ENCODE peak calls at places on chromosomes 5 and 9, in nine cellular contexts. One of them, this sample, is unnamed.

GRCh38 chr5:141420855-141421488 is at the start of gene PCDHGA11:
- DNase-seq in left ventricle myocardium inferior: no peak
- DNase-seq in Peyer's patch: peak; percentile 46
- DNase-seq in colonic mucosa: peak; percentile 38
- DNase-seq in kidney epithelial cell: no peak
- DNase-seq in astrocyte of the cerebellum: peak; percentile 20
- DNase-seq in ascending aorta: no peak
- DNase-seq in WTC11: peak; percentile 77
- DNase-seq in AG09309: no peak
- DNase-seq in this sample: peak; percentile 76

GRCh38 chr5:147504001-147504400 is 5.9 kb downstream of the DPYSL3 start:
- DNase-seq in Peyer's patch: no peak
- DNase-seq in ascending aorta: no peak
- DNase-seq in astrocyte of the cerebellum: no peak
- DNase-seq in kidney epithelial cell: no peak
- DNase-seq in colonic mucosa: peak; percentile 21
- DNase-seq in left ventricle myocardium inferior: peak; percentile 17
- DNase-seq in WTC11: no peak
- DNase-seq in AG09309: peak; percentile 60
- DNase-seq in this sample: no peak

GRCh38 chr9:133666845-133667244 is 30.7 kb downstream of the DBH start:
- DNase-seq in astrocyte of the cerebellum: no peak
- DNase-seq in AG09309: no peak
- DNase-seq in left ventricle myocardium inferior: no peak
- DNase-seq in colonic mucosa: no peak
- DNase-seq in ascending aorta: no peak
- DNase-seq in kidney epithelial cell: no peak
- DNase-seq in WTC11: no peak
- DNase-seq in Peyer's patch: no peak
- DNase-seq in this sample: no peak

GRCh38 chr5:173296737-173297676 is 31.2 kb downstream of the STC2 start:
- DNase-seq in WTC11: no peak
- DNase-seq in AG09309: no peak
- DNase-seq in Peyer's patch: no peak
- DNase-seq in left ventricle myocardium inferior: no peak
- DNase-seq in colonic mucosa: no peak
- DNase-seq in ascending aorta: no peak
- DNase-seq in astrocyte of the cerebellum: no peak
- DNase-seq in kidney epithelial cell: no peak
- DNase-seq in this sample: no peak

GRCh38 chr9:13960011-13960765 is 353.8 kb downstream of the NFIB start:
- DNase-seq in left ventricle myocardium inferior: no peak
- DNase-seq in Peyer's patch: no peak
- DNase-seq in kidney epithelial cell: no peak
- DNase-seq in colonic mucosa: no peak
- DNase-seq in WTC11: no peak
- DNase-seq in ascending aorta: no peak
- DNase-seq in astrocyte of the cerebellum: no peak
- DNase-seq in AG09309: no peak
- DNase-seq in this sample: no peak

GRCh38 chr9:91034976-91035824 is 233.6 kb downstream of the SYK start:
- DNase-seq in colonic mucosa: no peak
- DNase-seq in Peyer's patch: no peak
- DNase-seq in astrocyte of the cerebellum: no peak
- DNase-seq in ascending aorta: no peak
- DNase-seq in WTC11: no peak
- DNase-seq in AG09309: no peak
- DNase-seq in kidney epithelial cell: no peak
- DNase-seq in left ventricle myocardium inferior: no peak
- DNase-seq in this sample: peak; percentile 39

GRCh38 chr9:101366038-101366756 is 18.6 kb downstream of the BAAT start:
- DNase-seq in AG09309: peak; percentile 11
- DNase-seq in ascending aorta: no peak
- DNase-seq in colonic mucosa: no peak
- DNase-seq in astrocyte of the cerebellum: no peak
- DNase-seq in kidney epithelial cell: peak; percentile 19
- DNase-seq in Peyer's patch: no peak
- DNase-seq in WTC11: no peak
- DNase-seq in left ventricle myocardium inferior: no peak
- DNase-seq in this sample: no peak

GRCh38 chr9:81552571-81552970 is 136.8 kb downstream of the TLE1 start:
- DNase-seq in Peyer's patch: no peak
- DNase-seq in AG09309: no peak
- DNase-seq in kidney epithelial cell: no peak
- DNase-seq in ascending aorta: no peak
- DNase-seq in left ventricle myocardium inferior: no peak
- DNase-seq in astrocyte of the cerebellum: no peak
- DNase-seq in colonic mucosa: no peak
- DNase-seq in WTC11: no peak
- DNase-seq in this sample: no peak

DNA sequence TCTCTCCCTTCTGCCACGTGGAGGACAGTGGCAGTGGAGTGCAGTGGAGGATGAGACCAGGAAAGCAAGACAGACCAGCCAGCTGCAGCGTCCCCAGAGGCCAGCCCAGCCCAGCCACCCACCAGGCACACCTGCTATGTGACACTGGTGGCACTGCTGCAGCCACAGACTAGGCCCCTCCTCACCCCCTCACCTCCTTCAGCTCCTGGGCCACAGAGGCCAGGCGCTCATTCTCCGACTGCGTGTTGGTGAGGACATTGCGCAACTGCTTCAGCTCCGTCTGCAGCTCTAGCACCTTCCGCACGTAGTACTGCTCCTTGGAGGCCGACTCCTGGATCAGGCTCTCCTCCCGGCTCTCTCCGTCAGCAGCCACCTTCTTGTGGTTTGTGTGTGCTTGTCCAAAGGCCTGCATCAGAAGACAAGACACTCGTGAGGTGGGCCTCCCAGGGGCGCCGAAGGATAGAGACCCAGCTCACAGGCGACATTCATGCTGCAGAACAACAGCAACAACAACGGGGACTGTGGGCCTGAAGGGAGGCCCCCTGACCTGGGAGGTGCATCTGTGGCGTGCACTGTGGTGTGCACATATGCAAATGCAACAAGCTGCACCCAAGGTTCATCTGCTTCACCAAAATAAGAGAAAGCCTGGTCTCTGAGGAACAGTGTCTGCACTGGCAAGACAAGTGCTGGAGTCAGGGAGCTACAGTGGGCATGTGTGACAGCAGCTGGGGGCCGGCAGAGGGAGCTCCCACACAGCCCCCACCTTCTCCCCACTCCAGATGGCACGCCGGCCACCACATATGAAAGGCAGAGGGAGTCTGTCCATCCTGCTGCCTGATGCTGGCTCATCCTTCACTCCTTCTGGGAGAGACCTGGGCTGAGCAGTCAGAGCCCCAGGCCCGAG is 35.5 kb downstream of the BICD2 start:
- DNase-seq in astrocyte of the cerebellum: no peak
- DNase-seq in ascending aorta: no peak
- DNase-seq in colonic mucosa: no peak
- DNase-seq in left ventricle myocardium inferior: no peak
- DNase-seq in WTC11: no peak
- DNase-seq in kidney epithelial cell: no peak
- DNase-seq in Peyer's patch: peak; percentile 78
- DNase-seq in AG09309: no peak
- DNase-seq in this sample: peak; percentile 80
- TF ChIP-seq CTCF in astrocyte of the cerebellum: no peak
- TF ChIP-seq CTCF in ascending aorta: no peak
- TF ChIP-seq CTCF in colonic mucosa: no peak
- TF ChIP-seq CTCF in left ventricle myocardium inferior: peak; percentile 77
- TF ChIP-seq CTCF in WTC11: no peak
- TF ChIP-seq CTCF in kidney epithelial cell: peak; percentile 54
- TF ChIP-seq CTCF in Peyer's patch: peak; percentile 40
- TF ChIP-seq CTCF in AG09309: no peak
- TF ChIP-seq CTCF in this sample: no peak

GRCh38 chr5:125225424-125225823 is 479.0 kb upstream of the ZNF608 start:
- DNase-seq in ascending aorta: no peak
- DNase-seq in colonic mucosa: no peak
- DNase-seq in WTC11: no peak
- DNase-seq in Peyer's patch: no peak
- DNase-seq in astrocyte of the cerebellum: no peak
- DNase-seq in left ventricle myocardium inferior: no peak
- DNase-seq in kidney epithelial cell: no peak
- DNase-seq in AG09309: no peak
- DNase-seq in this sample: no peak

GRCh38 chr5:125229556-125229955 is 483.1 kb upstream of the ZNF608 start:
- DNase-seq in AG09309: no peak
- DNase-seq in ascending aorta: no peak
- DNase-seq in Peyer's patch: no peak
- DNase-seq in colonic mucosa: no peak
- DNase-seq in WTC11: no peak
- DNase-seq in left ventricle myocardium inferior: no peak
- DNase-seq in astrocyte of the cerebellum: no peak
- DNase-seq in kidney epithelial cell: no peak
- DNase-seq in this sample: no peak

GRCh38 chr5:125228358-125228757 is 481.9 kb upstream of the ZNF608 start:
- DNase-seq in colonic mucosa: no peak
- DNase-seq in AG09309: no peak
- DNase-seq in kidney epithelial cell: no peak
- DNase-seq in left ventricle myocardium inferior: no peak
- DNase-seq in Peyer's patch: no peak
- DNase-seq in astrocyte of the cerebellum: no peak
- DNase-seq in ascending aorta: no peak
- DNase-seq in WTC11: no peak
- DNase-seq in this sample: no peak

GRCh38 chr5:125226825-125227224 is 480.4 kb upstream of the ZNF608 start:
- DNase-seq in left ventricle myocardium inferior: no peak
- DNase-seq in ascending aorta: no peak
- DNase-seq in WTC11: no peak
- DNase-seq in kidney epithelial cell: no peak
- DNase-seq in astrocyte of the cerebellum: no peak
- DNase-seq in colonic mucosa: no peak
- DNase-seq in Peyer's patch: no peak
- DNase-seq in AG09309: no peak
- DNase-seq in this sample: no peak

DNA sequence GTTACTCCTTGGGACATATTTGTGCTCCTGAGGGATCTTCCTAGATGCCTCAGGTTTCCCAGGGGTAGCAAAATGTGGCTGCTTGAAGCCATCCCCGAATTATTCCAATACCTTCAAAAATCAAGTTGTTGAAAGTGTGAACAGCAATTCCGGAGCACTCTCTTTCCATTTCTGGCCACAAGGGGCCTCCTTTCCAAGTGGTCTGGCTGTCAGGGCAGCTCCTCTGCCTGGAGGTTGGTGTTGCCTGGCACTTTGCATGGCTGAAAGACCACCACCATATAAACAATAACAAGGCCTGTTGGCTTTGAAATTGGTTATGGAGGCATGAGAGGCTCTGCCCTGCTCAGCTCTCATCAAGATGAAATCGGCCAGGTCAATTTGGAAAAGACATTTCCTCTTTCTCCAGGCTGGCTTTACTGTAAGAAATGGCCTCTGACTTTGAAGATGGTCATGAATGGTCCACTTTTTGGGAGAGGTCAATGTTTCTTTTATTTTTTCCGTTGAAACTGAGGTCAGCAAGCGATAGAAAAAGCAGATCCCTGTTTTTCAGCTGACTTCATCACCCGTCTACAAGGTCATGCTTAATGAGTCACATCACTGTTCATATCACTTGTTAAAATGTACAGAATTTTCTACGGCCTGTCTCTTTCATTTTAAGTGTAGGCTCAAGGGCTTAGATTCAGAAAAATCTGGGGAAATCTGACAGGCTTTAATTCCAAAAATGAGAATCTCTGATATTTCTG is 481.1 kb upstream of the ZNF608 start:
- DNase-seq in WTC11: peak; percentile 50
- DNase-seq in Peyer's patch: no peak
- DNase-seq in AG09309: no peak
- DNase-seq in astrocyte of the cerebellum: no peak
- DNase-seq in left ventricle myocardium inferior: no peak
- DNase-seq in colonic mucosa: peak; percentile 24
- DNase-seq in kidney epithelial cell: no peak
- DNase-seq in ascending aorta: no peak
- DNase-seq in this sample: no peak
- TF ChIP-seq CTCF in WTC11: peak; percentile 41
- TF ChIP-seq CTCF in Peyer's patch: peak; percentile 20
- TF ChIP-seq CTCF in AG09309: peak; percentile 57
- TF ChIP-seq CTCF in astrocyte of the cerebellum: peak; percentile 60
- TF ChIP-seq CTCF in left ventricle myocardium inferior: peak; percentile 63
- TF ChIP-seq CTCF in colonic mucosa: peak; percentile 42
- TF ChIP-seq CTCF in kidney epithelial cell: peak; percentile 71
- TF ChIP-seq CTCF in ascending aorta: no peak
- TF ChIP-seq CTCF in this sample: no peak

DNA sequence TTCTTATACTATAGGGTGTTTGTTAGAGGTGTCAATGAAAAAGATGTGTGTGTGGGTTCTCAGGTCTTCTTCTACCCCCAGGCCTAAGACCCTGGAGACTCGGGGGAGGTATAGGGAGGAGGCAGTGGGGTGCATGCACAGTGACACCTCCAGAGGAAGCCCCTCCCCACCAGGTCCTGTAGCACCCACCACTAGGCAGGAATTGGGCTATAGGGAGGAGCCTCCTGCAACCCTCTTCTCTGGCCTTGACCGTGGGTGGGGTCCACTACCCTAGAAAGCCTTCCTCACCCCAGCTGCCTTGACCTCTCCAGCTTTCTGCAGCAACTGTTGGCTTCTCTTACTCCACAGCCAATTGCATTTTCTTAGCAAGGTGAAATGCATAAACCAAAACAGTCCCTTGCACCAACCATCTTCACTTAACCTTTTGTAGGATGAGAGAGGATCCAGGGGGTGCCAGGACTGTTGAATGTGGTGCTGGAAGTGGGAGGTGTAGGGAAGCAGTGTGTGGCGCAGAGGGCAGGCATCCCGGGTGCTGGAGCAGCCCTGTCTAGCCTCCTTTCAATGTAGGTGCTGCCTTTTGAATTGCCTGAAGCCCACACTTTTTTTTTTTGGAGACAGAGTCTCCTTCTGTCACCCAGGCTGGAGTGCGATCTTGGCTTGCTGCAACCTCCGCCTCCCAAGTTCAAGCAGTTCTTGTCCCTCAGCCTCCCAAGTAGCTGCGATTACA is 128.5 kb downstream of the RGS3 start:
- DNase-seq in astrocyte of the cerebellum: no peak
- DNase-seq in Peyer's patch: no peak
- DNase-seq in WTC11: no peak
- DNase-seq in kidney epithelial cell: no peak
- DNase-seq in ascending aorta: no peak
- DNase-seq in left ventricle myocardium inferior: no peak
- DNase-seq in colonic mucosa: no peak
- DNase-seq in AG09309: no peak
- DNase-seq in this sample: no peak
- TF ChIP-seq CTCF in astrocyte of the cerebellum: no peak
- TF ChIP-seq CTCF in Peyer's patch: no peak
- TF ChIP-seq CTCF in WTC11: no peak
- TF ChIP-seq CTCF in kidney epithelial cell: no peak
- TF ChIP-seq CTCF in ascending aorta: no peak
- TF ChIP-seq CTCF in left ventricle myocardium inferior: no peak
- TF ChIP-seq CTCF in colonic mucosa: no peak
- TF ChIP-seq CTCF in AG09309: no peak
- TF ChIP-seq CTCF in this sample: no peak

DNA sequence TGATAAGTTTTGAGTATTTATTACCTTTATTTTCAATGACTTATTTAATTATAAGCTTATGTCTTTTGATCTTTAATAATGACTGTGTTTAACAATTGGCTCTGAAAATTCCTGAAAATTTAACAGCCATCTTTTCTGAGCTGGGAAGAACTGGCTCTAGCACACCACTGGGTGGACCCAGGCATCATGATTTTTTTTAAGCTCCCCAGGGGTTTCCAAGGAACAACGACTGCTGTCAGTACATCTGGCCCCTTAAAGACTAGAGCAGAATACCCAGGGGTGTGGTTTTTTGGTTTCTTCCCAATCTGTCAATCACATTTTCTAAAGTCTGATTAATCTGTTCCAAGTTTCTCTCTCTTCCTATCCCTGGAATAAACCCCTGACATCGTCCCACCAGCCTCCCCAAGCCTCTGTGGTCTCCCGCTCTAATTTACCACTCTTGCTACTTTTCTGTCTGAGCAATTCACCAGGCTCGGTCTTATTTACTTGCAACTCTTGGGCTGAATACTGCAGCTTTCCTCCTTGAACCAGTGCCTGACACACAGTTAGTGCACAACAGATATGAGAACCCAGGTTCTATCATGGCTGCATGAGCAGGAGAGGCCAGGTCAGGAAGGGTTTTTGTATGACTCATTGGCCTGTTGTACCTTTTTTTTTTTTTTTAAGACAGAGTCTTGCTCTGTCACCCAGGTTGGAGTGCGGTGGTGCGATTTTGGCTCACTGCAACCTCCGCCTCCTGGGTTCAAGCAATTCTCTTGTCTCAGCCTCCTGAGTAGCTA is 321.9 kb downstream of the ZSWIM6 start:
- DNase-seq in ascending aorta: no peak
- DNase-seq in left ventricle myocardium inferior: no peak
- DNase-seq in colonic mucosa: no peak
- DNase-seq in Peyer's patch: no peak
- DNase-seq in kidney epithelial cell: no peak
- DNase-seq in WTC11: no peak
- DNase-seq in astrocyte of the cerebellum: no peak
- DNase-seq in AG09309: no peak
- DNase-seq in this sample: no peak
- TF ChIP-seq CTCF in ascending aorta: no peak
- TF ChIP-seq CTCF in left ventricle myocardium inferior: no peak
- TF ChIP-seq CTCF in colonic mucosa: no peak
- TF ChIP-seq CTCF in Peyer's patch: no peak
- TF ChIP-seq CTCF in kidney epithelial cell: no peak
- TF ChIP-seq CTCF in WTC11: no peak
- TF ChIP-seq CTCF in astrocyte of the cerebellum: no peak
- TF ChIP-seq CTCF in AG09309: no peak
- TF ChIP-seq CTCF in this sample: no peak